ENCODE peak calls at places on chromosomes 13 and 19, in nine cellular contexts. F, M, B, Z, I, X, L, A and G are unnamed samples. For H3K4me1, the result is how much of the 10 kb centered on the place peaks cover.

GRCh38 chr19:47074621-47075020 is 26.2 kb upstream of the TMEM160 start:
- DNase-seq in Z (no peak), F (no peak), A (no peak), M (no peak), X (no peak), I (no peak), L (no peak), B (no peak), G (no peak)

GRCh38 chr19:5470264-5470671 is 15.1 kb downstream of the ZNRF4 start:
- DNase-seq in A (no peak), Z (no peak), X (no peak), I (no peak), M (peak), F (no peak), B (no peak), L (no peak), G (no peak)

GRCh38 chr19:58515259-58515658 is 3.5 kb upstream of the SLC27A5 start:
- DNase-seq in F (no peak), Z (no peak), X (no peak), I (no peak), L (no peak), B (no peak), M (no peak), A (no peak), G (no peak)

GRCh38 chr13:60591348-60591747 is 194.3 kb downstream of the TDRD3 start:
- DNase-seq in F (no peak), L (no peak), B (no peak), X (no peak), Z (no peak), A (no peak), I (no peak), M (no peak), G (no peak)

GRCh38 chr19:21398851-21399250 is 1.9 kb downstream of the ZNF493 start:
- DNase-seq in M (no peak), A (no peak), X (no peak), L (no peak), I (no peak), B (no peak), Z (no peak), F (no peak), G (no peak)

GRCh38 chr19:9865732-9866627 is 30.9 kb downstream of the PIN1 start:
- DNase-seq in M (no peak), Z (peak), L (peak), B (peak), F (no peak), X (no peak), I (no peak), A (no peak), G (no peak)

GRCh38 chr13:112182831-112183543 is 116.0 kb downstream of the SOX1 start:
- DNase-seq in M (no peak), I (no peak), Z (no peak), X (no peak), B (no peak), L (no peak), F (peak), A (no peak), G (no peak)

GRCh38 chr13:112908342-112908741 is 60.7 kb upstream of the MCF2L start:
- DNase-seq in M (no peak), I (no peak), F (no peak), L (no peak), A (no peak), B (no peak), Z (no peak), X (no peak), G (no peak)

GRCh38 chr13:83216521-83217245 is 665.6 kb downstream of the SLITRK1 start:
- DNase-seq in Z (no peak), A (no peak), M (no peak), B (no peak), I (no peak), X (no peak), F (no peak), L (no peak), G (no peak)

GRCh38 chr13:111521030-111521429 is 200.6 kb downstream of the TEX29 start:
- DNase-seq in Z (no peak), L (no peak), A (no peak), X (no peak), B (no peak), I (no peak), M (peak), F (peak), G (no peak)

GRCh38 chr13:91647361-91647970 is 249.0 kb downstream of the GPC5 start:
- DNase-seq in L (no peak), Z (no peak), X (peak), M (peak), A (peak), F (no peak), I (no peak), B (no peak), G (peak)

GRCh38 chr19:17954401-17954800 is 12.5 kb upstream of the KCNN1 start:
- DNase-seq in Z (no peak), F (no peak), I (no peak), B (no peak), X (no peak), A (no peak), L (no peak), M (no peak), G (no peak)

GRCh38 chr19:9966448-9966847 is 30.1 kb upstream of the OLFM2 start:
- DNase-seq in I (no peak), Z (no peak), A (no peak), M (no peak), L (no peak), F (no peak), B (no peak), X (no peak), G (peak)

DNA sequence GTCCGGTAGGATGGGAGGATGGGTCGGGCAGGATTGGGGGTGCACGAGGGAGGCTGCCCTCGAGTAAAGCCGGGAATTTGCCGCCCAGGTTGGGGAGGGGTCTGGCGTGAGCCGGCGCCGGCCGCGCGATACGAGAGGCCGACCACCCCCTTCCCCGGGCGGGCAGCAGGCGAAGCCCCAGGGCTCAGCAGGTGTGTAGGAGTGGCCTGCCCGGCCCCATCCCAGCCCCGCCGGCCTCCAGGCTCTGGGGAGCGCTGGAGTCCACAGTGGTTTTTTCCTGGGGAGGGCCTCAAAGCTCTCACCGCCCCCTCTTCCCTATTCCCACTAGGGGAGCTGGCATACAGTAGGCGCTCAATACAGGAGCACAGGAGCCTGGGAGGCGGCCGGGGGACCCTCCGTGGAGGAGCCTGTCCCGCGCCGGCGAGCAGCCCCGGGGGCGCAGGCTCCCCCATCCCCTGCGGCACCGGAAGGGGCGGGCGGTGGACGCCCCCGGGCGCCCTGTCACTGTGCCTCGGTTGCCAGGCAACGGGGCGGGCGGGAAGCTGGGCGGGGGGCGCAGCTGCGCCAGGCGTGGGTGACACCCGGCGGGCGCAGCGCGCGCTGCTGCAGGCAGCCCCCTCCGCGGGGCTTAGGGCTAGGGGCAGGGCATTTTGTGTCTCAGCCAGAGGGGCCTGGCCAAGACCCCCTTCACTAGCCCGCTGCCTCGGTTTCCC is 3.5 kb upstream of the REXO1 start:
- DNase-seq in Z (peak), A (no peak), B (peak), L (peak), X (no peak), F (no peak), M (peak), I (no peak), G (no peak)
- H3K4me1 ChIP-seq in Z (half or more), A (under half), B (half or more), L (half or more), X (under half), F (under half), M (under half), I (half or more), G (under half)

DNA sequence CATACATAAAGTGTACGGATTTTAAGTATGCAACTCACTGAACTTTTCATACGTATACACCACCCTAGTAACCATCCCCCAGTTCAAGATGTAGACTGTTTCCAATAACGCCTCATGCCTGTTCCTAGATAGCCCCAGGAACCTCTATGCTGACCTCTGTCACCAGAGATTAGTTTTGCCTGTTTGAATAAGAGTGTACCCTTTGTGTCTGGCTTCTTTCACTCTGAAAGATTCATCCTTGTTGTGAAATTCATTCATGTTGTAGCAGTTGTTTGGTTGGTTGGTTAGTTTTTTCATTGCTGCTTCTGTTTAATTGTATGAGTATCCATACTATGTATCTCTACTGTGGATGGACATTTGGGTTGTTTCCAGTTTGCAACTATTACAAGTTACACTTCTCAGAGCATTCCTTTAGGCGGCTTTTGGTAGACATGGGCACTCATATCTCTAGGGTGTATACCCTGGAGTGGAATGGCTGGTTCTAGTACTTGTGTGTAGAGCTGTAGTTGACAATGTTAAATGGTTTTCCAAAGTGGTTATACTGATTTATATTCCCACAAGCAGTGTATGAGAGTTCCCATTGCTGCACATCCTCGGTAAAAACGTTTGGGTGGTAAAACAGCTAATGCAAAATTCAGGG is 1.6 kb downstream of the RNASEH2B start:
- DNase-seq in X (no peak), M (no peak), F (no peak), Z (no peak), A (no peak), L (no peak), B (no peak), I (no peak), G (no peak)
- H3K4me1 ChIP-seq in X (under half), M (under half), F (under half), Z (under half), A (under half), L (under half), B (under half), I (half or more), G (under half)

GRCh38 chr19:44620667-44621066 is 7.3 kb downstream of the IGSF23 start:
- DNase-seq in I (no peak), M (no peak), A (no peak), B (no peak), Z (no peak), X (no peak), F (no peak), L (no peak), G (no peak)

GRCh38 chr19:44615529-44616247 is 2.3 kb downstream of the IGSF23 start:
- DNase-seq in M (no peak), X (no peak), L (no peak), I (no peak), F (no peak), Z (no peak), A (no peak), B (no peak), G (no peak)

GRCh38 chr19:44617481-44617880 is 4.1 kb downstream of the IGSF23 start:
- DNase-seq in M (no peak), L (no peak), Z (no peak), I (no peak), F (no peak), X (no peak), A (no peak), B (no peak), G (no peak)

GRCh38 chr19:44621367-44621766 is 8.0 kb downstream of the IGSF23 start:
- DNase-seq in M (no peak), B (no peak), I (no peak), A (no peak), Z (no peak), X (no peak), F (no peak), L (no peak), G (no peak)

GRCh38 chr19:44618640-44619357 is 5.4 kb downstream of the IGSF23 start:
- DNase-seq in L (no peak), A (no peak), X (no peak), I (no peak), Z (no peak), M (no peak), B (no peak), F (no peak), G (no peak)
- H3K4me1 ChIP-seq in L (under half), A (under half), X (under half), I (under half), Z (under half), M (under half), B (under half), F (under half), G (under half)

DNA sequence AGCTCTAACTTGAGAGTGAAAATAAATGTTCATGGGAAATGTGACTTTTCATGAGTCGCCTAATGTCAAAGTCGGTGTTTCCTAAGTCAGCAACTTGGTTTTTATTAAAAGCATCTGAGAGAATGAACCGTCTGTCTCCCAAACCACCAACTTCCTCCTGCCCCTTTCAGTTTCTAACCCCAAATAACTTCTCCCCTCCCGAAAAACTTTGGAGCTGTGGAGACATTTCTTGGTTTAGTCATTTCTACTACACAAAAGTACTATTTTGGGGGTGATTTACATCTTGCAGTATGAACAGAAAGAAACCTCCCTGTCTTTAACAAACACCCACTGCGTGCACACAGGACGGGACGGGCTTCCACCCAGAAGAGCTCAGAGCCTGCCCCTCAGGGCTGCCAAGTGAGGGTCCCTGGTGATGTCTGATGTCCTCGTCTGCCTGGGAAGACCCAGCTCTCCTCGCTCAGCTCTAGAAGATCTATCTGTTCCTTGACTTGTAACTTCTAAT is 65.0 kb downstream of the RASA3 start:
- DNase-seq in L (peak), F (peak), A (no peak), Z (no peak), X (no peak), I (no peak), M (peak), B (no peak), G (no peak)
- H3K4me1 ChIP-seq in L (half or more), F (under half), A (under half), Z (half or more), X (under half), I (half or more), M (under half), B (half or more), G (under half)

DNA sequence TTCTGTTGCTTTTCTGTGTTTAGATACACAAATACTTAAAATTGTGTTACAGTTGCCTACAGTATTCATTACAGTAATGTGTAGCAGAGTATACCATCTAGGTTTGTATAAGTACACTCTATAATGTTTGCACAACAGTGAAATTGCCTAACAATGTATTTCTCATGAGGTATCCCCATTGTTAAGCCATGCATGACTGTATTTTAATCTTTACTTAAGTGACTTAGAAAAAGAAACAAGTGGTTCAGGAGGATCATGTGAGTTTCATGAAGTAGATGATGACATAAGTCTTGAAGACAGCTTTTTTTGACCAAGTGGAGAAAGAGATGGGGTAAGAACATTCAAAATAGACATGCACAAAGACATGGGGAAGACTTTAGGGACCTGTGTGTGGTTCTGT is 8.4 kb upstream of the KCTD4 start:
- DNase-seq in I (no peak), B (no peak), Z (no peak), X (no peak), M (no peak), F (no peak), A (no peak), L (no peak), G (no peak)
- H3K4me1 ChIP-seq in I (under half), B (under half), Z (under half), X (under half), M (under half), F (under half), A (under half), L (under half), G (under half)

GRCh38 chr19:2906631-2907195 is 6.0 kb downstream of the ZNF57 start:
- DNase-seq in M (no peak), L (no peak), A (no peak), F (no peak), B (no peak), X (no peak), I (no peak), Z (no peak), G (no peak)

GRCh38 chr19:2902590-2903218 is 2.0 kb downstream of the ZNF57 start:
- DNase-seq in M (no peak), X (no peak), Z (no peak), B (no peak), A (no peak), I (no peak), F (peak), L (no peak), G (no peak)

GRCh38 chr19:2900296-2901252 is at the start of gene ZNF57:
- DNase-seq in I (peak), A (peak), X (peak), M (peak), B (peak), F (peak), Z (peak), L (peak), G (peak)

GRCh38 chr19:2905918-2906519 is 5.3 kb downstream of the ZNF57 start:
- DNase-seq in Z (no peak), A (no peak), L (no peak), M (no peak), B (no peak), X (no peak), I (no peak), F (peak), G (no peak)
- H3K4me1 ChIP-seq in Z (under half), A (under half), L (under half), M (under half), B (under half), X (under half), I (under half), F (under half), G (under half)

GRCh38 chr13:49996951-49997895 is at the start of gene TRIM13:
- DNase-seq in A (peak), B (peak), F (peak), L (peak), X (peak), Z (peak), I (peak), M (peak), G (peak)

GRCh38 chr13:49996166-49996915 is 501 bp upstream of the TRIM13 start:
- DNase-seq in B (peak), L (peak), X (peak), Z (peak), I (peak), A (peak), F (peak), M (peak), G (no peak)

GRCh38 chr13:50001287-50001686 is 4.4 kb downstream of the TRIM13 start:
- DNase-seq in F (no peak), I (no peak), B (no peak), X (no peak), M (no peak), A (no peak), Z (no peak), L (no peak), G (no peak)

GRCh38 chr13:49997935-49998334 is 1.1 kb downstream of the TRIM13 start:
- DNase-seq in B (no peak), Z (no peak), M (no peak), A (no peak), L (no peak), F (no peak), I (no peak), X (peak), G (no peak)

GRCh38 chr13:49998714-49999624 is 2.1 kb downstream of the TRIM13 start:
- DNase-seq in B (no peak), X (no peak), Z (no peak), L (no peak), F (no peak), M (no peak), A (no peak), I (no peak), G (peak)
- H3K4me1 ChIP-seq in B (under half), X (under half), Z (under half), L (under half), F (under half), M (under half), A (under half), I (half or more), G (under half)

GRCh38 chr13:97125810-97126738 is 96.1 kb upstream of the MBNL2 start:
- DNase-seq in M (no peak), X (no peak), L (no peak), Z (no peak), I (peak), A (no peak), F (no peak), B (no peak), G (no peak)
- H3K4me1 ChIP-seq in M (under half), X (under half), L (under half), Z (under half), I (under half), A (under half), F (under half), B (under half), G (under half)

GRCh38 chr19:7395360-7395781 is 46.6 kb downstream of the ARHGEF18 start:
- DNase-seq in F (no peak), A (no peak), Z (no peak), X (peak), M (no peak), I (no peak), L (no peak), B (no peak), G (no peak)

GRCh38 chr19:7394728-7395359 is 46.1 kb downstream of the ARHGEF18 start:
- DNase-seq in B (peak), Z (peak), A (peak), X (peak), M (peak), F (peak), L (peak), I (peak), G (peak)

GRCh38 chr19:7393934-7394508 is 45.3 kb downstream of the ARHGEF18 start:
- DNase-seq in B (no peak), F (no peak), Z (no peak), X (no peak), I (no peak), M (no peak), A (no peak), L (no peak), G (no peak)

GRCh38 chr19:7393459-7393858 is 44.7 kb downstream of the ARHGEF18 start:
- DNase-seq in A (no peak), Z (no peak), M (no peak), I (no peak), L (no peak), B (no peak), F (no peak), X (no peak), G (no peak)

GRCh38 chr19:7391218-7391670 is 42.5 kb downstream of the ARHGEF18 start:
- DNase-seq in L (no peak), A (no peak), B (no peak), M (no peak), F (no peak), X (peak), I (no peak), Z (no peak), G (no peak)
- H3K4me1 ChIP-seq in L (under half), A (half or more), B (under half), M (under half), F (under half), X (under half), I (under half), Z (under half), G (under half)

DNA sequence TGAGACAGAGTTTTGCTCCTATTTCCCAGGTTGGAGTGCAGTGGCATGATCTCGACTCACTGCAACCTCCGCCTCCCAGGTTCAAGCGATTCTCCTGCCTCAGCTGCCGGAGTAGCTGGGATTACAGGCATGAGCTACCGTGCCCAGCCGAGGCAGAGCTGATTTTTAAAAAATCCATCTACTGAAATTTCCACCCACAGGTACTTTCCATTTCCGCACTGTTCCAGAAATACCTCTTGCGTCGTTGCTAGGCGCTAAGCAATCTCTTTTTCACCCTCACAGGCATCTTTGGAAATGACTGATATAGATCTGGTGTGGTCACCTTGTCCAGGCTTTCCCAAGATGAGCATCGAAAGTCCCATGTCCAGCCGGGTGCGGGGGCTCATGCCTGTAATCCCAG is 9.4 kb downstream of the TMEM38A start:
- DNase-seq in A (no peak), L (no peak), F (no peak), M (no peak), Z (no peak), B (no peak), X (no peak), I (no peak), G (no peak)
- H3K4me1 ChIP-seq in A (under half), L (under half), F (under half), M (under half), Z (under half), B (under half), X (under half), I (under half), G (under half)